ENCODE peak calls at places on chromosome 16, in ten cellular contexts. One of them, this sample, is unnamed.

GRCh38 chr16:65315004-65315398 is 193.1 kb upstream of the CDH11 start:
- DNase-seq in thoracic aorta: peak
- DNase-seq in testis: peak
- DNase-seq in H7: no peak
- DNase-seq in heart right ventricle: peak
- DNase-seq in fibroblast of the aortic adventitia: peak
- DNase-seq in lower leg skin: peak
- DNase-seq in GM12865: no peak
- DNase-seq in suprapubic skin: no peak
- DNase-seq in neural progenitor cell: peak
- DNase-seq in this sample: peak

GRCh38 chr16:65936096-65936495 is 430.4 kb upstream of the CDH5 start:
- DNase-seq in thoracic aorta: no peak
- DNase-seq in testis: no peak
- DNase-seq in H7: no peak
- DNase-seq in heart right ventricle: no peak
- DNase-seq in fibroblast of the aortic adventitia: peak
- DNase-seq in lower leg skin: no peak
- DNase-seq in GM12865: no peak
- DNase-seq in suprapubic skin: no peak
- DNase-seq in neural progenitor cell: no peak
- DNase-seq in this sample: no peak

GRCh38 chr16:10907757-10908045 is 30.7 kb downstream of the CIITA start:
- DNase-seq in thoracic aorta: no peak
- DNase-seq in testis: no peak
- DNase-seq in H7: peak
- DNase-seq in heart right ventricle: no peak
- DNase-seq in fibroblast of the aortic adventitia: no peak
- DNase-seq in lower leg skin: no peak
- DNase-seq in GM12865: no peak
- DNase-seq in suprapubic skin: no peak
- DNase-seq in neural progenitor cell: no peak
- DNase-seq in this sample: no peak

GRCh38 chr16:54204756-54205155 is 81.8 kb downstream of the IRX3 start:
- DNase-seq in thoracic aorta: no peak
- DNase-seq in testis: no peak
- DNase-seq in H7: no peak
- DNase-seq in heart right ventricle: no peak
- DNase-seq in fibroblast of the aortic adventitia: no peak
- DNase-seq in lower leg skin: no peak
- DNase-seq in GM12865: no peak
- DNase-seq in suprapubic skin: no peak
- DNase-seq in neural progenitor cell: no peak
- DNase-seq in this sample: no peak

GRCh38 chr16:31010539-31010938 is at the start of gene STX1B:
- DNase-seq in thoracic aorta: no peak
- DNase-seq in testis: peak
- DNase-seq in H7: peak
- DNase-seq in heart right ventricle: no peak
- DNase-seq in fibroblast of the aortic adventitia: no peak
- DNase-seq in lower leg skin: no peak
- DNase-seq in GM12865: no peak
- DNase-seq in suprapubic skin: no peak
- DNase-seq in neural progenitor cell: peak
- DNase-seq in this sample: no peak

GRCh38 chr16:57525761-57526160 is 10.6 kb downstream of the CCDC102A start:
- DNase-seq in thoracic aorta: no peak
- DNase-seq in testis: no peak
- DNase-seq in H7: peak
- DNase-seq in heart right ventricle: no peak
- DNase-seq in fibroblast of the aortic adventitia: no peak
- DNase-seq in lower leg skin: no peak
- DNase-seq in GM12865: no peak
- DNase-seq in suprapubic skin: no peak
- DNase-seq in neural progenitor cell: no peak
- DNase-seq in this sample: no peak

GRCh38 chr16:79278506-79278905 is 322.0 kb downstream of the MAF start:
- DNase-seq in thoracic aorta: no peak
- DNase-seq in testis: no peak
- DNase-seq in H7: no peak
- DNase-seq in heart right ventricle: no peak
- DNase-seq in fibroblast of the aortic adventitia: no peak
- DNase-seq in lower leg skin: no peak
- DNase-seq in GM12865: peak
- DNase-seq in suprapubic skin: no peak
- DNase-seq in neural progenitor cell: no peak
- DNase-seq in this sample: peak

GRCh38 chr16:64351116-64351515 is 770.7 kb downstream of the CDH11 start:
- DNase-seq in thoracic aorta: no peak
- DNase-seq in testis: no peak
- DNase-seq in H7: no peak
- DNase-seq in heart right ventricle: no peak
- DNase-seq in fibroblast of the aortic adventitia: no peak
- DNase-seq in lower leg skin: no peak
- DNase-seq in GM12865: no peak
- DNase-seq in suprapubic skin: no peak
- DNase-seq in neural progenitor cell: no peak
- DNase-seq in this sample: no peak

DNA sequence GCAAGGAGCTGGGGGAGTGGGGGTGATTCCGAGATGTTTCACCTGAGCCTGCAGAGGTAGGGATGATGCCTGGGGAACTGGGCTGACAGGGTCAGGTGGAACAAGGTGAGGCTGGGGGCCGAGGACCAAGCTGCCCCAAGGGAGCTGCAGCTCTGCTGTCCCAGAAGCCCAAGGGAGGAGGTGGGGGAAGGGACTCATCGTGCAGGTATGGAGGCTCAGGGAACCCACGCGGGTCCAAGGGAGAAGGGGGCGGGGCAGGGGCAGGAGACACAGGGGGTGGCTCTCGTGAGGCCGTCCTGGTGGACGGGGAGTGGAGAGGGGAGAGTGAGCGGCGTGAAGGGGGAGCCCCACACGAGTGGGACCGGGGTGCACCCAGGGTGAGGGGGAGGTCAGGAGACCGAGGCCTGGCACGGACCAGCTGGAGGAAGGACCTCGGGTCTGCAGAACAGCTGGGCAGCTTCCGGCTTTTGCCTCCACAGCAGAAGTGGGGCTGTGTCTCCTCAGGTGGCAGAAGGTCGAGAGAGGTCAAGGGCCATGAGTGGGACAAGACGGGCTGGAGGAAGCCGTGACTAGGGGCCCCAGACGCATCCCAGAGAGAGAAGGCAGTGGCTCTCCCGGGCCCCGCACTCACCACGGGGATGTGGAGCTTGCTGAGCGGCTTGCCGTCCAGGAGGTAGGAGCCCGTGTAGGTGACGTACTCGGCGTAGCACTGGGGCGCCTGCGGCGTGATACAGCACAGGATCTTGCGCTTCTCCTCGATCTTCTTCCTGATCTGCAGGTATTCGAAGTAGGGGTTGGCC is 61.1 kb downstream of the ZNF778 start:
- DNase-seq in thoracic aorta: no peak
- DNase-seq in testis: no peak
- DNase-seq in H7: no peak
- DNase-seq in heart right ventricle: no peak
- DNase-seq in fibroblast of the aortic adventitia: no peak
- DNase-seq in lower leg skin: no peak
- DNase-seq in GM12865: no peak
- DNase-seq in suprapubic skin: no peak
- DNase-seq in neural progenitor cell: no peak
- DNase-seq in this sample: no peak
- H3K4me3 ChIP-seq in thoracic aorta: no peak
- H3K4me3 ChIP-seq in testis: no peak
- H3K4me3 ChIP-seq in H7: no peak
- H3K4me3 ChIP-seq in heart right ventricle: no peak
- H3K4me3 ChIP-seq in fibroblast of the aortic adventitia: no peak
- H3K4me3 ChIP-seq in lower leg skin: no peak
- H3K4me3 ChIP-seq in GM12865: no peak
- H3K4me3 ChIP-seq in suprapubic skin: no peak
- H3K4me3 ChIP-seq in neural progenitor cell: no peak
- H3K4me3 ChIP-seq in this sample: no peak

GRCh38 chr16:51526622-51527021 is 375.6 kb upstream of the SALL1 start:
- DNase-seq in thoracic aorta: no peak
- DNase-seq in testis: no peak
- DNase-seq in H7: no peak
- DNase-seq in heart right ventricle: no peak
- DNase-seq in fibroblast of the aortic adventitia: no peak
- DNase-seq in lower leg skin: no peak
- DNase-seq in GM12865: no peak
- DNase-seq in suprapubic skin: no peak
- DNase-seq in neural progenitor cell: no peak
- DNase-seq in this sample: no peak

GRCh38 chr16:51523400-51523799 is 372.3 kb upstream of the SALL1 start:
- DNase-seq in thoracic aorta: no peak
- DNase-seq in testis: no peak
- DNase-seq in H7: no peak
- DNase-seq in heart right ventricle: no peak
- DNase-seq in fibroblast of the aortic adventitia: peak
- DNase-seq in lower leg skin: no peak
- DNase-seq in GM12865: no peak
- DNase-seq in suprapubic skin: no peak
- DNase-seq in neural progenitor cell: peak
- DNase-seq in this sample: no peak

GRCh38 chr16:51522902-51523301 is 371.8 kb upstream of the SALL1 start:
- DNase-seq in thoracic aorta: no peak
- DNase-seq in testis: no peak
- DNase-seq in H7: no peak
- DNase-seq in heart right ventricle: no peak
- DNase-seq in fibroblast of the aortic adventitia: no peak
- DNase-seq in lower leg skin: no peak
- DNase-seq in GM12865: no peak
- DNase-seq in suprapubic skin: no peak
- DNase-seq in neural progenitor cell: no peak
- DNase-seq in this sample: no peak

GRCh38 chr16:51524070-51524469 is 373.0 kb upstream of the SALL1 start:
- DNase-seq in thoracic aorta: no peak
- DNase-seq in testis: no peak
- DNase-seq in H7: no peak
- DNase-seq in heart right ventricle: no peak
- DNase-seq in fibroblast of the aortic adventitia: no peak
- DNase-seq in lower leg skin: no peak
- DNase-seq in GM12865: no peak
- DNase-seq in suprapubic skin: no peak
- DNase-seq in neural progenitor cell: no peak
- DNase-seq in this sample: no peak

DNA sequence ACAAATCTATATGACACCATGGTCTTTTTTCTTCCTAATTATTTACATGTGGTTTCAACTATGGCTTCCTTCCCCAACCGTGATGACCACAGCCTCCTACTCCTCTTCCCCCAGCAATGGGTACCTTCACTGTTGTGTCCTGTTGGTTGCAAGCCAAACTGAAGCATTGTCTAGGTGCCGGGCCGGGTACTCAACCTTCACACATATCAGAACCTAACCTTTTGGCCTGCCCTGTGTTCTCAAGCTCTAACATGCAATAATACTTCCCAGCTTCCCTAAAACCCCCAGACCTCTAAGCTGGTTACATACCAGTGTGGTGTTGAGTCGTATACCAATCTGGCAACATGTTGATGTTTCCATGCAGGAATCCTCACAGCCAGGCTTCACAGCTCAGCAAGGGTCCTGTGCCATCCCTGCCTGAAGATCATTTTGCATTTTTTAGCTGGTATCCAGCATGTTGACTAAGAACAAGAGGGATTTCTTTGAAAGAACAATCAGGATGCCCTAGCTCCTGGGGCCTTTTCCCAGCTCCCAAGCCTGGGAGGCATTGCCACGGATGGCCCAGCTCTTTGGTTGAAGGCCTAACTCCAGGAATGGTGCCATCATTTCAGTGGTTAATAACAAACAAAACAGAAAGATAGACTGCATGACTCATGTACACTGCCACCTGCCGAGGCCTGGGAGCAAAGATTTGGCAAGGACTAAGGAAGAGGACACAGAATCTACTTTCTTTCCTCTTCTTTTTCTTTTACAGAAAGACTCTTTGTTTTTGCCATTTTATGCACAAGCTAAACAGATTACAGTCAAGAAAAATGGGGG is 373.7 kb upstream of the SALL1 start:
- DNase-seq in thoracic aorta: no peak
- DNase-seq in testis: no peak
- DNase-seq in H7: no peak
- DNase-seq in heart right ventricle: no peak
- DNase-seq in fibroblast of the aortic adventitia: peak
- DNase-seq in lower leg skin: no peak
- DNase-seq in GM12865: no peak
- DNase-seq in suprapubic skin: no peak
- DNase-seq in neural progenitor cell: no peak
- DNase-seq in this sample: no peak
- H3K4me3 ChIP-seq in thoracic aorta: no peak
- H3K4me3 ChIP-seq in testis: no peak
- H3K4me3 ChIP-seq in H7: no peak
- H3K4me3 ChIP-seq in heart right ventricle: no peak
- H3K4me3 ChIP-seq in fibroblast of the aortic adventitia: no peak
- H3K4me3 ChIP-seq in lower leg skin: no peak
- H3K4me3 ChIP-seq in GM12865: no peak
- H3K4me3 ChIP-seq in suprapubic skin: no peak
- H3K4me3 ChIP-seq in neural progenitor cell: no peak
- H3K4me3 ChIP-seq in this sample: no peak

GRCh38 chr16:67149276-67150057 is 1.3 kb downstream of the B3GNT9 start:
- DNase-seq in thoracic aorta: no peak
- DNase-seq in testis: no peak
- DNase-seq in H7: peak
- DNase-seq in heart right ventricle: no peak
- DNase-seq in fibroblast of the aortic adventitia: no peak
- DNase-seq in lower leg skin: no peak
- DNase-seq in GM12865: no peak
- DNase-seq in suprapubic skin: no peak
- DNase-seq in neural progenitor cell: no peak
- DNase-seq in this sample: no peak

GRCh38 chr16:67151431-67152097 is 766 bp upstream of the B3GNT9 start:
- DNase-seq in thoracic aorta: no peak
- DNase-seq in testis: no peak
- DNase-seq in H7: peak
- DNase-seq in heart right ventricle: no peak
- DNase-seq in fibroblast of the aortic adventitia: no peak
- DNase-seq in lower leg skin: no peak
- DNase-seq in GM12865: no peak
- DNase-seq in suprapubic skin: no peak
- DNase-seq in neural progenitor cell: peak
- DNase-seq in this sample: no peak

GRCh38 chr16:67148656-67149275 is 2.0 kb downstream of the B3GNT9 start:
- DNase-seq in thoracic aorta: no peak
- DNase-seq in testis: no peak
- DNase-seq in H7: peak
- DNase-seq in heart right ventricle: no peak
- DNase-seq in fibroblast of the aortic adventitia: no peak
- DNase-seq in lower leg skin: no peak
- DNase-seq in GM12865: no peak
- DNase-seq in suprapubic skin: no peak
- DNase-seq in neural progenitor cell: no peak
- DNase-seq in this sample: no peak

GRCh38 chr16:67150833-67151396 is at the start of gene B3GNT9:
- DNase-seq in thoracic aorta: no peak
- DNase-seq in testis: peak
- DNase-seq in H7: peak
- DNase-seq in heart right ventricle: peak
- DNase-seq in fibroblast of the aortic adventitia: peak
- DNase-seq in lower leg skin: no peak
- DNase-seq in GM12865: peak
- DNase-seq in suprapubic skin: no peak
- DNase-seq in neural progenitor cell: peak
- DNase-seq in this sample: peak

DNA sequence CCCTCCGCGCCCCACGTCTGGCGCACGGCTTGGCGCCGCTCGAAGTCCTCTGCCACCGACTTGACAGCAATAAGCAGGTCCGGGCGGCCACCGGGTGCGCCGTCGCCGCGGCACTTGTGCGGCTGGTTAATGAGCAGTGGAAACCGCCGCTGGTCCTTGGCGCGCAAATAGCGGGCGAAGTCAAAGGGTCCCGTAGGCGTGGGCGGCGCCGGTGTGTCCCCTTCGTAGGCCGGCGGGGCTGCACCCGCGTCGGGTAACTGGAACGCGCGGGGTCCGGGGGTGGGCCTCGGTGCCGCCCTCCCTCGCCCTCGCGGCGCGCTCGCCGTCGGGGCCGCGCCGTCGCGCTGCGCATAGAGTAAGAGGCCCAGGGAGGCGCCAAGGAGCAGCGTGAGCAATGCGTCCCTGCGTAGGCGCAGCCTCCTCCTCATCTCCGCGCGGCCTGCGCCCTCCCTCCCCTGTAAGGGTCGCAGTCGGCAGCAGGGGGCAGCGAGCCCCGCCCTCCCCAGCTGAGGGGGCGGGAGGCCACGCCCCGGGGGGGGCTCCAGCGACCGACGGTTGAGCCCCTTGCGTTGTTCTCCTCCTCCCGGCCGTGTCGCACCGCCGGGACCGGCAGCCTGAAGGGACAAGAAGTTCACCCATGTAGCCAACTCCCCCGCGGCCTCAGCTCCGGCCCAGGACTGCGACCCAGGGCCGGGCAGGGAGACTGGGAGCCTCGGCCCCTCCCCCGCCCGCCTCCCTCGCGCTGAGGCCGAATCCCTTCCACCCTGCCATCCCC is 553 bp downstream of the B3GNT9 start:
- DNase-seq in thoracic aorta: no peak
- DNase-seq in testis: peak
- DNase-seq in H7: peak
- DNase-seq in heart right ventricle: no peak
- DNase-seq in fibroblast of the aortic adventitia: peak
- DNase-seq in lower leg skin: no peak
- DNase-seq in GM12865: peak
- DNase-seq in suprapubic skin: no peak
- DNase-seq in neural progenitor cell: peak
- DNase-seq in this sample: peak
- H3K4me3 ChIP-seq in thoracic aorta: peak
- H3K4me3 ChIP-seq in testis: peak
- H3K4me3 ChIP-seq in H7: peak
- H3K4me3 ChIP-seq in heart right ventricle: peak
- H3K4me3 ChIP-seq in fibroblast of the aortic adventitia: peak
- H3K4me3 ChIP-seq in lower leg skin: peak
- H3K4me3 ChIP-seq in GM12865: peak
- H3K4me3 ChIP-seq in suprapubic skin: peak
- H3K4me3 ChIP-seq in neural progenitor cell: peak
- H3K4me3 ChIP-seq in this sample: peak

GRCh38 chr16:69821844-69822173 is 59.7 kb downstream of the WWP2 start:
- DNase-seq in thoracic aorta: no peak
- DNase-seq in testis: no peak
- DNase-seq in H7: no peak
- DNase-seq in heart right ventricle: no peak
- DNase-seq in fibroblast of the aortic adventitia: no peak
- DNase-seq in lower leg skin: no peak
- DNase-seq in GM12865: no peak
- DNase-seq in suprapubic skin: no peak
- DNase-seq in neural progenitor cell: no peak
- DNase-seq in this sample: no peak
- H3K4me3 ChIP-seq in thoracic aorta: no peak
- H3K4me3 ChIP-seq in testis: no peak
- H3K4me3 ChIP-seq in H7: no peak
- H3K4me3 ChIP-seq in heart right ventricle: no peak
- H3K4me3 ChIP-seq in fibroblast of the aortic adventitia: no peak
- H3K4me3 ChIP-seq in lower leg skin: no peak
- H3K4me3 ChIP-seq in GM12865: no peak
- H3K4me3 ChIP-seq in suprapubic skin: no peak
- H3K4me3 ChIP-seq in neural progenitor cell: no peak
- H3K4me3 ChIP-seq in this sample: no peak

This sample was measured in mucosa of descending colon.